ENCODE peak calls at places on chromosomes 6 and 20, in six cellular contexts. One of them, this sample, is unnamed.

GRCh38 chr20:47400685-47401084 is 44.2 kb upstream of the ZMYND8 start:
- DNase-seq in CD8-positive, alpha-beta memory T cell: no peak
- DNase-seq in CD4-positive, alpha-beta memory T cell: no peak
- DNase-seq in heart left ventricle: no peak
- DNase-seq in stomach: no peak
- DNase-seq in SJSA1: no peak
- DNase-seq in this sample: no peak

GRCh38 chr6:79453558-79454042 is 83.6 kb downstream of the LCA5 start:
- DNase-seq in stomach: no peak
- DNase-seq in CD8-positive, alpha-beta memory T cell: no peak
- DNase-seq in heart left ventricle: no peak
- DNase-seq in CD4-positive, alpha-beta memory T cell: no peak
- DNase-seq in SJSA1: no peak
- DNase-seq in this sample: no peak

GRCh38 chr6:3281669-3282460 is 23.1 kb downstream of the PSMG4 start:
- DNase-seq in SJSA1: no peak
- DNase-seq in stomach: no peak
- DNase-seq in CD8-positive, alpha-beta memory T cell: no peak
- DNase-seq in heart left ventricle: no peak
- DNase-seq in CD4-positive, alpha-beta memory T cell: no peak
- DNase-seq in this sample: no peak

GRCh38 chr6:17968081-17968518 is 19.3 kb downstream of the KIF13A start:
- DNase-seq in stomach: no peak
- DNase-seq in CD4-positive, alpha-beta memory T cell: no peak
- DNase-seq in CD8-positive, alpha-beta memory T cell: no peak
- DNase-seq in SJSA1: peak; percentile 74
- DNase-seq in heart left ventricle: no peak
- DNase-seq in this sample: no peak

GRCh38 chr6:162906479-162906878 is 178.7 kb downstream of the PACRG start:
- DNase-seq in CD8-positive, alpha-beta memory T cell: no peak
- DNase-seq in SJSA1: no peak
- DNase-seq in stomach: no peak
- DNase-seq in heart left ventricle: no peak
- DNase-seq in CD4-positive, alpha-beta memory T cell: no peak
- DNase-seq in this sample: no peak

GRCh38 chr6:52786249-52786956 is 17.2 kb downstream of the GSTA1 start:
- DNase-seq in CD8-positive, alpha-beta memory T cell: no peak
- DNase-seq in SJSA1: no peak
- DNase-seq in CD4-positive, alpha-beta memory T cell: no peak
- DNase-seq in stomach: no peak
- DNase-seq in heart left ventricle: no peak
- DNase-seq in this sample: no peak

GRCh38 chr6:28474441-28475219 is 31.3 kb upstream of the ZSCAN23 start:
- DNase-seq in stomach: no peak
- DNase-seq in CD8-positive, alpha-beta memory T cell: no peak
- DNase-seq in CD4-positive, alpha-beta memory T cell: no peak
- DNase-seq in SJSA1: peak; percentile 53
- DNase-seq in heart left ventricle: no peak
- DNase-seq in this sample: peak; percentile 90

GRCh38 chr6:121645100-121645745 is 209.8 kb downstream of the GJA1 start:
- DNase-seq in heart left ventricle: no peak
- DNase-seq in SJSA1: no peak
- DNase-seq in CD4-positive, alpha-beta memory T cell: no peak
- DNase-seq in CD8-positive, alpha-beta memory T cell: no peak
- DNase-seq in stomach: no peak
- DNase-seq in this sample: no peak

GRCh38 chr6:38684244-38684643 is 18.7 kb downstream of the GLO1 start:
- DNase-seq in CD4-positive, alpha-beta memory T cell: no peak
- DNase-seq in CD8-positive, alpha-beta memory T cell: no peak
- DNase-seq in SJSA1: no peak
- DNase-seq in heart left ventricle: no peak
- DNase-seq in stomach: no peak
- DNase-seq in this sample: no peak
- H3K36me3 ChIP-seq in CD4-positive, alpha-beta memory T cell: peaks cover 5% of the 10 kb centered on the region
- H3K36me3 ChIP-seq in CD8-positive, alpha-beta memory T cell: peaks cover 10% of the 10 kb centered on the region
- H3K36me3 ChIP-seq in SJSA1: peaks cover 35% of the 10 kb centered on the region
- H3K36me3 ChIP-seq in heart left ventricle: peaks cover 9% of the 10 kb centered on the region
- H3K36me3 ChIP-seq in stomach: peaks cover 48% of the 10 kb centered on the region
- H3K36me3 ChIP-seq in this sample: peaks cover 74% of the 10 kb centered on the region

GRCh38 chr6:151763938-151764680 is 43.4 kb upstream of the ESR1 start:
- DNase-seq in CD4-positive, alpha-beta memory T cell: no peak
- DNase-seq in CD8-positive, alpha-beta memory T cell: no peak
- DNase-seq in stomach: peak; percentile 94
- DNase-seq in SJSA1: peak; percentile 15
- DNase-seq in heart left ventricle: peak; percentile 90
- DNase-seq in this sample: no peak

GRCh38 chr6:151765444-151765886 is 42.0 kb upstream of the ESR1 start:
- DNase-seq in heart left ventricle: peak; percentile 31
- DNase-seq in stomach: no peak
- DNase-seq in CD4-positive, alpha-beta memory T cell: peak; percentile 43
- DNase-seq in CD8-positive, alpha-beta memory T cell: peak; percentile 6
- DNase-seq in SJSA1: peak; percentile 71
- DNase-seq in this sample: peak; percentile 32

GRCh38 chr6:151760486-151760885 is 47.0 kb upstream of the ESR1 start:
- DNase-seq in SJSA1: no peak
- DNase-seq in CD4-positive, alpha-beta memory T cell: no peak
- DNase-seq in CD8-positive, alpha-beta memory T cell: no peak
- DNase-seq in heart left ventricle: no peak
- DNase-seq in stomach: no peak
- DNase-seq in this sample: no peak

GRCh38 chr6:151763303-151763702 is 44.2 kb upstream of the ESR1 start:
- DNase-seq in SJSA1: peak; percentile 6
- DNase-seq in heart left ventricle: no peak
- DNase-seq in CD8-positive, alpha-beta memory T cell: no peak
- DNase-seq in stomach: no peak
- DNase-seq in CD4-positive, alpha-beta memory T cell: no peak
- DNase-seq in this sample: no peak

DNA sequence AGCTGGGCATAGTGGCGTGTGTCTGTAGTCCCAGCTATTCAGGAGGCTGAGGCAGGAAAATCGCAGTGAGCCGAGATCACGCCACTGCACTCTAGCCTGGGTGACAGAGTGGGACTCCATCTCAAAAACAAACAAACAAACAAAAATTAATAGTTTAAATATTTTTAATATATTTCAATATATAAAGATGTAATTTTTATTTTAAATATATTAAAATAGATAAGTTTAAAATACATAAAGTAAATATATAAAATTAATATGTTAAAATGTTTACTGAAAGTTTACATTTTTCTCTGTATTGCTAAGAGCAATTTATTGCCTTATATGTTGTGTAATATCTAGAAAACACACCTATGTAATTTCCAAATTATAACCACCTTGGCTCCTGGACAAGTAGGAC is 44.7 kb upstream of the ESR1 start:
- DNase-seq in CD4-positive, alpha-beta memory T cell: no peak
- DNase-seq in SJSA1: no peak
- DNase-seq in CD8-positive, alpha-beta memory T cell: no peak
- DNase-seq in stomach: no peak
- DNase-seq in heart left ventricle: no peak
- DNase-seq in this sample: no peak
- H3K4me3 ChIP-seq in CD4-positive, alpha-beta memory T cell: no peak overlapping the region
- H3K4me3 ChIP-seq in SJSA1: no peak overlapping the region
- H3K4me3 ChIP-seq in CD8-positive, alpha-beta memory T cell: no peak overlapping the region
- H3K4me3 ChIP-seq in stomach: no peak overlapping the region
- H3K4me3 ChIP-seq in heart left ventricle: no peak overlapping the region
- H3K4me3 ChIP-seq in this sample: no peak overlapping the region

GRCh38 chr6:63930848-63931247 is 295.2 kb downstream of the PHF3 start:
- DNase-seq in CD4-positive, alpha-beta memory T cell: no peak
- DNase-seq in stomach: no peak
- DNase-seq in CD8-positive, alpha-beta memory T cell: no peak
- DNase-seq in heart left ventricle: no peak
- DNase-seq in SJSA1: no peak
- DNase-seq in this sample: no peak
- H3K36me3 ChIP-seq in CD4-positive, alpha-beta memory T cell: no peaks in the 10 kb centered on the region
- H3K36me3 ChIP-seq in stomach: no peaks in the 10 kb centered on the region
- H3K36me3 ChIP-seq in CD8-positive, alpha-beta memory T cell: no peaks in the 10 kb centered on the region
- H3K36me3 ChIP-seq in heart left ventricle: no peaks in the 10 kb centered on the region
- H3K36me3 ChIP-seq in SJSA1: no peaks in the 10 kb centered on the region
- H3K36me3 ChIP-seq in this sample: no peaks in the 10 kb centered on the region

GRCh38 chr6:137416376-137417109 is 77.7 kb downstream of the OLIG3 start:
- DNase-seq in SJSA1: no peak
- DNase-seq in heart left ventricle: no peak
- DNase-seq in CD8-positive, alpha-beta memory T cell: no peak
- DNase-seq in stomach: no peak
- DNase-seq in CD4-positive, alpha-beta memory T cell: no peak
- DNase-seq in this sample: no peak

GRCh38 chr6:137417411-137417810 is 76.8 kb downstream of the OLIG3 start:
- DNase-seq in CD4-positive, alpha-beta memory T cell: no peak
- DNase-seq in heart left ventricle: no peak
- DNase-seq in stomach: no peak
- DNase-seq in CD8-positive, alpha-beta memory T cell: no peak
- DNase-seq in SJSA1: no peak
- DNase-seq in this sample: no peak

GRCh38 chr6:137414599-137414998 is 79.6 kb downstream of the OLIG3 start:
- DNase-seq in CD8-positive, alpha-beta memory T cell: no peak
- DNase-seq in heart left ventricle: no peak
- DNase-seq in CD4-positive, alpha-beta memory T cell: no peak
- DNase-seq in SJSA1: no peak
- DNase-seq in stomach: no peak
- DNase-seq in this sample: no peak

GRCh38 chr6:137415127-137415833 is 78.9 kb downstream of the OLIG3 start:
- DNase-seq in SJSA1: peak; percentile 65
- DNase-seq in stomach: peak; percentile 65
- DNase-seq in CD8-positive, alpha-beta memory T cell: peak; percentile 51
- DNase-seq in heart left ventricle: peak; percentile 51
- DNase-seq in CD4-positive, alpha-beta memory T cell: peak; percentile 75
- DNase-seq in this sample: no peak

DNA sequence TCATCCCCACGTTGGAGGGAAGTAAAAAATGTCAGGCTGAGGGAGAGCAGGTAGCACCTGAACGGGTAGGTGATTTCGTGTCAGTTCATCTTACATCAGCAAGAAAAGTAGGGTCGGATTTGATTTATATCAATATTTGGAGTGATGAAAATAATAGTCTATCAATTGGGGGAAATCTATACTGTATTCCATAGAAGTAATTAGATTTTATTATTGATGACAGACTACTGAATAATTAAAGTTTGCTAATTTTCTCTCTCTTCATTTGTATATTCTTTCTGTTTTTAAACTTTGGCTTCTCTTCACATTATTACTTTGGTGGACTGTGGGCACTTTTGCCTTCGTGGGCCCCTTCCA is 78.4 kb downstream of the OLIG3 start:
- DNase-seq in CD8-positive, alpha-beta memory T cell: no peak
- DNase-seq in CD4-positive, alpha-beta memory T cell: no peak
- DNase-seq in heart left ventricle: no peak
- DNase-seq in SJSA1: no peak
- DNase-seq in stomach: no peak
- DNase-seq in this sample: no peak
- H3K4me3 ChIP-seq in CD8-positive, alpha-beta memory T cell: no peak overlapping the region
- H3K4me3 ChIP-seq in CD4-positive, alpha-beta memory T cell: peak overlapping the region; percentile 48
- H3K4me3 ChIP-seq in heart left ventricle: no peak overlapping the region
- H3K4me3 ChIP-seq in SJSA1: no peak overlapping the region
- H3K4me3 ChIP-seq in stomach: peak overlapping the region; percentile 47
- H3K4me3 ChIP-seq in this sample: no peak overlapping the region

DNA sequence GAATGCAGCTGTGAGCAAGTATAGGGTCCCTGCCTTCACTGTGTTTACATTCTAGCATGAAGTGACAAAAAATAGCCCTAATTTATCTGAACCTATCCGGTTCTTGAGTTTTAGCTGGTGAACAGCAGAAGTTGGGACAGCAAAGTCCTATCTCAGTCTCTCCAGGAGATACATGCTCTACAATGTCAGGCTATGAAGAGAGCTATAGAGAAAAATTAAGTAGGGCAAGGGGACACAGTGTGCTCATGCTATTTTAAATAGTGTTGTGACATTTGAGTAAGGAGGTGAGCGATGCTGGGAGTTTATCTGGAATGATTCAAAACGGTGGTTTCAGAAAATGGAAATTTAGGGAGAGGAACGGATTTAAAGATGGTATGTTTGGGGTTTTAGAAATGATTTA is 20.4 kb downstream of the SRPK1 start:
- DNase-seq in heart left ventricle: no peak
- DNase-seq in CD8-positive, alpha-beta memory T cell: no peak
- DNase-seq in stomach: no peak
- DNase-seq in SJSA1: no peak
- DNase-seq in CD4-positive, alpha-beta memory T cell: no peak
- DNase-seq in this sample: no peak
- H3K36me3 ChIP-seq in heart left ventricle: no peaks in the 10 kb centered on the region
- H3K36me3 ChIP-seq in CD8-positive, alpha-beta memory T cell: peaks cover 7% of the 10 kb centered on the region
- H3K36me3 ChIP-seq in stomach: peaks cover 15% of the 10 kb centered on the region
- H3K36me3 ChIP-seq in SJSA1: peaks cover 34% of the 10 kb centered on the region
- H3K36me3 ChIP-seq in CD4-positive, alpha-beta memory T cell: no peaks in the 10 kb centered on the region
- H3K36me3 ChIP-seq in this sample: peaks cover 55% of the 10 kb centered on the region

GRCh38 chr6:41371461-41371991 is 36.1 kb downstream of the NCR2 start:
- DNase-seq in SJSA1: no peak
- DNase-seq in heart left ventricle: peak; percentile 37
- DNase-seq in CD8-positive, alpha-beta memory T cell: no peak
- DNase-seq in stomach: peak; percentile 70
- DNase-seq in CD4-positive, alpha-beta memory T cell: no peak
- DNase-seq in this sample: no peak

GRCh38 chr6:41367061-41367460 is 31.7 kb downstream of the NCR2 start:
- DNase-seq in CD4-positive, alpha-beta memory T cell: no peak
- DNase-seq in stomach: no peak
- DNase-seq in CD8-positive, alpha-beta memory T cell: no peak
- DNase-seq in SJSA1: no peak
- DNase-seq in heart left ventricle: no peak
- DNase-seq in this sample: no peak

GRCh38 chr6:41366150-41366549 is 30.7 kb downstream of the NCR2 start:
- DNase-seq in stomach: no peak
- DNase-seq in heart left ventricle: no peak
- DNase-seq in CD8-positive, alpha-beta memory T cell: no peak
- DNase-seq in SJSA1: no peak
- DNase-seq in CD4-positive, alpha-beta memory T cell: no peak
- DNase-seq in this sample: no peak

GRCh38 chr6:41370488-41371111 is 35.2 kb downstream of the NCR2 start:
- DNase-seq in stomach: no peak
- DNase-seq in SJSA1: peak; percentile 45
- DNase-seq in CD8-positive, alpha-beta memory T cell: no peak
- DNase-seq in CD4-positive, alpha-beta memory T cell: no peak
- DNase-seq in heart left ventricle: no peak
- DNase-seq in this sample: peak; percentile 56

GRCh38 chr6:41367700-41368099 is 32.3 kb downstream of the NCR2 start:
- DNase-seq in stomach: peak; percentile 66
- DNase-seq in CD8-positive, alpha-beta memory T cell: no peak
- DNase-seq in heart left ventricle: peak; percentile 50
- DNase-seq in SJSA1: peak; percentile 54
- DNase-seq in CD4-positive, alpha-beta memory T cell: no peak
- DNase-seq in this sample: peak; percentile 22
- H3K4me3 ChIP-seq in stomach: no peak overlapping the region
- H3K4me3 ChIP-seq in CD8-positive, alpha-beta memory T cell: no peak overlapping the region
- H3K4me3 ChIP-seq in heart left ventricle: no peak overlapping the region
- H3K4me3 ChIP-seq in SJSA1: no peak overlapping the region
- H3K4me3 ChIP-seq in CD4-positive, alpha-beta memory T cell: no peak overlapping the region
- H3K4me3 ChIP-seq in this sample: no peak overlapping the region

GRCh38 chr20:503048-503737 is 40.4 kb downstream of the CSNK2A1 start:
- DNase-seq in heart left ventricle: no peak
- DNase-seq in SJSA1: no peak
- DNase-seq in CD4-positive, alpha-beta memory T cell: no peak
- DNase-seq in CD8-positive, alpha-beta memory T cell: no peak
- DNase-seq in stomach: no peak
- DNase-seq in this sample: no peak
- H3K36me3 ChIP-seq in heart left ventricle: peaks cover 30% of the 10 kb centered on the region
- H3K36me3 ChIP-seq in SJSA1: peaks cover 89% of the 10 kb centered on the region
- H3K36me3 ChIP-seq in CD4-positive, alpha-beta memory T cell: peaks cover 62% of the 10 kb centered on the region
- H3K36me3 ChIP-seq in CD8-positive, alpha-beta memory T cell: peaks cover 48% of the 10 kb centered on the region
- H3K36me3 ChIP-seq in stomach: peaks cover 94% of the 10 kb centered on the region
- H3K36me3 ChIP-seq in this sample: peaks cover 86% of the 10 kb centered on the region

GRCh38 chr6:13484138-13484708 is 3.2 kb downstream of the GFOD1 start:
- DNase-seq in CD4-positive, alpha-beta memory T cell: no peak
- DNase-seq in CD8-positive, alpha-beta memory T cell: no peak
- DNase-seq in heart left ventricle: no peak
- DNase-seq in SJSA1: no peak
- DNase-seq in stomach: no peak
- DNase-seq in this sample: no peak
- H3K4me3 ChIP-seq in CD4-positive, alpha-beta memory T cell: no peak overlapping the region
- H3K4me3 ChIP-seq in CD8-positive, alpha-beta memory T cell: no peak overlapping the region
- H3K4me3 ChIP-seq in heart left ventricle: peak overlapping the region; percentile 68
- H3K4me3 ChIP-seq in SJSA1: no peak overlapping the region
- H3K4me3 ChIP-seq in stomach: peak overlapping the region; percentile 92
- H3K4me3 ChIP-seq in this sample: no peak overlapping the region

GRCh38 chr20:58910473-58910872 is 58.0 kb downstream of the GNAS start:
- DNase-seq in heart left ventricle: no peak
- DNase-seq in CD4-positive, alpha-beta memory T cell: no peak
- DNase-seq in SJSA1: no peak
- DNase-seq in stomach: no peak
- DNase-seq in CD8-positive, alpha-beta memory T cell: no peak
- DNase-seq in this sample: no peak
- H3K36me3 ChIP-seq in heart left ventricle: peaks cover 41% of the 10 kb centered on the region
- H3K36me3 ChIP-seq in CD4-positive, alpha-beta memory T cell: peaks cover 47% of the 10 kb centered on the region
- H3K36me3 ChIP-seq in SJSA1: peaks cover 65% of the 10 kb centered on the region
- H3K36me3 ChIP-seq in stomach: peaks cover 52% of the 10 kb centered on the region
- H3K36me3 ChIP-seq in CD8-positive, alpha-beta memory T cell: peaks cover 55% of the 10 kb centered on the region
- H3K36me3 ChIP-seq in this sample: peaks cover 64% of the 10 kb centered on the region